ENCODE peak calls at places on chromosome 20, in seven cellular contexts. U is fibroblast of mammary gland, M is pancreas, S is astrocyte of the spinal cord, N is GM13976, H is HFFc6, Q is GM20000. I is an unnamed sample.

GRCh38 chr20:34938466-34939163 is 17.0 kb downstream of the GSS start:
- DNase-seq in U (no peak), M (no peak), S (no peak), N (no peak), H (no peak), Q (no peak), I (no peak)

GRCh38 chr20:19936801-19937583 is 80.2 kb upstream of the NAA20 start:
- DNase-seq in U (no peak), M (no peak), S (no peak), N (no peak), H (no peak), Q (no peak), I (no peak)

GRCh38 chr20:36542019-36542488 is 735 bp downstream of the MYL9 start:
- DNase-seq in U (peak; percentile 63), M (peak; percentile 66), S (no peak), N (no peak), H (peak; percentile 39), Q (no peak), I (peak; percentile 85)

GRCh38 chr20:18638768-18639167 is 50.9 kb downstream of the DTD1 start:
- DNase-seq in U (peak; percentile 13), M (no peak), S (peak; percentile 65), N (no peak), H (no peak), Q (no peak), I (no peak)

GRCh38 chr20:4591975-4592315 is 129.8 kb upstream of the PRND start:
- DNase-seq in U (no peak), M (no peak), S (no peak), N (no peak), H (no peak), Q (no peak), I (no peak)

GRCh38 chr20:3857405-3857804 is 10.8 kb downstream of the MAVS start:
- DNase-seq in U (no peak), M (peak; percentile 65), S (no peak), N (no peak), H (no peak), Q (no peak), I (no peak)

GRCh38 chr20:37278966-37279590 is 10.4 kb upstream of the MANBAL start:
- DNase-seq in U (peak; percentile 18), M (no peak), S (no peak), N (no peak), H (peak; percentile 32), Q (no peak), I (peak; percentile 50)

GRCh38 chr20:50885068-50885467 is 46.2 kb downstream of the ADNP start:
- DNase-seq in U (no peak), M (no peak), S (no peak), N (no peak), H (no peak), Q (no peak), I (peak; percentile 22)

GRCh38 chr20:3248167-3248992 is 9.4 kb upstream of the SLC4A11 start:
- DNase-seq in U (peak; percentile 44), M (peak; percentile 67), S (peak; percentile 36), N (peak; percentile 64), H (no peak), Q (peak; percentile 46), I (peak; percentile 81)

GRCh38 chr20:10647471-10647870 is 26.3 kb downstream of the JAG1 start:
- DNase-seq in U (peak; percentile 38), M (no peak), S (no peak), N (peak; percentile 46), H (no peak), Q (peak; percentile 37), I (no peak)

GRCh38 chr20:16537918-16538317 is 35.3 kb downstream of the KIF16B start:
- DNase-seq in U (no peak), M (no peak), S (no peak), N (no peak), H (no peak), Q (no peak), I (no peak)

GRCh38 chr20:61391812-61392520 is 139.9 kb downstream of the CDH4 start:
- DNase-seq in U (peak; percentile 32), M (no peak), S (no peak), N (no peak), H (no peak), Q (no peak), I (no peak)

GRCh38 chr20:36311141-36311853 is 5.2 kb downstream of the DLGAP4 start:
- DNase-seq in U (peak; percentile 11), M (no peak), S (no peak), N (no peak), H (no peak), Q (no peak), I (no peak)

GRCh38 chr20:4065405-4065841 is 50.1 kb upstream of the RNF24 start:
- DNase-seq in U (peak; percentile 100), M (no peak), S (no peak), N (no peak), H (peak; percentile 72), Q (no peak), I (no peak)

GRCh38 chr20:48455606-48456360 is 372.0 kb downstream of the PREX1 start:
- DNase-seq in U (no peak), M (no peak), S (no peak), N (no peak), H (no peak), Q (no peak), I (no peak)

GRCh38 chr20:10654630-10655029 is 19.2 kb downstream of the JAG1 start:
- DNase-seq in U (no peak), M (no peak), S (no peak), N (peak; percentile 47), H (no peak), Q (peak; percentile 37), I (no peak)

GRCh38 chr20:5864873-5865582 is 85.3 kb downstream of the TRMT6 start:
- DNase-seq in U (peak; percentile 73), M (no peak), S (peak; percentile 75), N (no peak), H (peak; percentile 50), Q (no peak), I (no peak)

GRCh38 chr20:50309764-50310672 is 119.4 kb downstream of the CEBPB start:
- DNase-seq in U (no peak), M (no peak), S (no peak), N (no peak), H (no peak), Q (no peak), I (no peak)

GRCh38 chr20:20395856-20396600 is 28.1 kb downstream of the INSM1 start:
- DNase-seq in U (no peak), M (no peak), S (no peak), N (no peak), H (no peak), Q (no peak), I (no peak)

GRCh38 chr20:4661191-4661590 is 60.5 kb upstream of the PRND start:
- DNase-seq in U (no peak), M (no peak), S (no peak), N (no peak), H (no peak), Q (no peak), I (no peak)

GRCh38 chr20:62605996-62606395 is 36.3 kb upstream of the SLCO4A1 start:
- DNase-seq in U (no peak), M (peak; percentile 29), S (no peak), N (no peak), H (no peak), Q (no peak), I (no peak)

GRCh38 chr20:38728237-38728761 is 4.0 kb downstream of the SLC32A1 start:
- DNase-seq in U (no peak), M (no peak), S (no peak), N (peak; percentile 24), H (no peak), Q (no peak), I (no peak)

GRCh38 chr20:38727602-38728236 is 3.4 kb downstream of the SLC32A1 start:
- DNase-seq in U (no peak), M (no peak), S (no peak), N (peak; percentile 32), H (no peak), Q (peak; percentile 24), I (no peak)

GRCh38 chr20:38725458-38725958 is 1.2 kb downstream of the SLC32A1 start:
- DNase-seq in U (no peak), M (no peak), S (no peak), N (peak; percentile 32), H (no peak), Q (no peak), I (no peak)

GRCh38 chr20:38725959-38726848 is 1.9 kb downstream of the SLC32A1 start:
- DNase-seq in U (peak; percentile 37), M (peak; percentile 70), S (no peak), N (peak; percentile 74), H (no peak), Q (peak; percentile 80), I (no peak)

GRCh38 chr20:38726849-38727601 is 2.7 kb downstream of the SLC32A1 start:
- DNase-seq in U (peak; percentile 29), M (peak; percentile 72), S (no peak), N (peak; percentile 81), H (no peak), Q (peak; percentile 62), I (no peak)
- TF ChIP-seq CTCF in U (peak; percentile 29), M (no peak), S (peak; percentile 29), N (peak; percentile 69), H (peak; percentile 35), Q (no peak), I (peak; percentile 45)

DNA sequence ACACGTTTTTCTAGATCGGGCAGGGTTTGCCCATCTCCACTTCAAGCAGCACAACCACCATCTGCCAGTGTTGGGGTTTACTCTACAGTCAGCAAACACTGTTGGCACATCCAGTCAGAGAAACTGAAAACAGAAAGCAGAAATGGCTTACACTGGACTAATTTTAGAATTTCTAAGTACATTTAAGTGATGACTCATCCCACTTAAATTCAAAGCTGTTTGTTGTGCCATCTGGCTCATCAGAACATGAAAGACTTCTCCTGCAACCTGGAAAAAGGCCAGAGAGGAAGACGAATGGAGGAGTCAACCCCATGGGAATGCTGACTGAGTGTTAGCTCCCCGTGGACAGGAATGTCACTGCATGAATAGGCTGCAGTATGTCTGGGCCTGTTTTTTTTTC is 21.8 kb downstream of the FAM209B start:
- DNase-seq in U (peak; percentile 98), M (no peak), S (peak; percentile 97), N (peak; percentile 57), H (peak; percentile 98), Q (peak; percentile 47), I (no peak)
- TF ChIP-seq CTCF in U (peak; percentile 25), M (no peak), S (no peak), N (no peak), H (no peak), Q (no peak), I (no peak)

GRCh38 chr20:58378704-58379103 is 10.3 kb upstream of the VAPB start:
- DNase-seq in U (no peak), M (no peak), S (no peak), N (no peak), H (no peak), Q (no peak), I (no peak)
- TF ChIP-seq CTCF in U (peak; percentile 32), M (no peak), S (peak; percentile 25), N (no peak), H (no peak), Q (no peak), I (peak; percentile 48)

GRCh38 chr20:969868-970267 is 32.2 kb downstream of the RSPO4 start:
- DNase-seq in U (no peak), M (no peak), S (no peak), N (no peak), H (no peak), Q (no peak), I (no peak)

GRCh38 chr20:972256-972655 is 29.9 kb downstream of the RSPO4 start:
- DNase-seq in U (no peak), M (no peak), S (no peak), N (no peak), H (no peak), Q (no peak), I (no peak)

GRCh38 chr20:977021-977420 is 25.1 kb downstream of the RSPO4 start:
- DNase-seq in U (no peak), M (no peak), S (no peak), N (no peak), H (no peak), Q (no peak), I (no peak)

GRCh38 chr20:976033-976432 is 26.1 kb downstream of the RSPO4 start:
- DNase-seq in U (no peak), M (no peak), S (no peak), N (no peak), H (no peak), Q (no peak), I (no peak)

GRCh38 chr20:973785-974194 is 28.3 kb downstream of the RSPO4 start:
- DNase-seq in U (peak; percentile 57), M (no peak), S (peak; percentile 1), N (peak; percentile 74), H (peak; percentile 80), Q (peak; percentile 76), I (no peak)
- TF ChIP-seq CTCF in U (peak; percentile 47), M (no peak), S (peak; percentile 6), N (peak; percentile 42), H (peak; percentile 74), Q (peak; percentile 53), I (peak; percentile 58)

I was measured in chondrocyte.